ENCODE peak calls at places on chromosomes 6 and 20, in five cellular contexts. H is neuronal stem cell, R is IMR-90, Q is H9, D is H1. L is an unnamed sample.

GRCh38 chr6:12348530-12349511 is 58.7 kb downstream of the EDN1 start:
- DNase-seq in H (no peak), R (peak; percentile 82), Q (no peak), D (no peak), L (peak; percentile 81)

GRCh38 chr20:53331151-53331973 is 262.3 kb downstream of the ZNF217 start:
- DNase-seq in H (no peak), R (no peak), Q (peak; percentile 47), D (no peak), L (peak; percentile 76)

GRCh38 chr6:125957845-125958244 is 1.3 kb downstream of the HINT3 start:
- DNase-seq in H (no peak), R (peak; percentile 65), Q (no peak), D (no peak), L (peak; percentile 65)

GRCh38 chr6:69791065-69791471 is 5.7 kb downstream of the LMBRD1 start:
- DNase-seq in H (no peak), R (peak; percentile 4), Q (no peak), D (no peak), L (peak; percentile 11)

GRCh38 chr20:61420781-61421180 is 168.7 kb downstream of the CDH4 start:
- DNase-seq in H (no peak), R (no peak), Q (no peak), D (no peak), L (no peak)

GRCh38 chr6:108635505-108636226 is 74.9 kb downstream of the FOXO3 start:
- DNase-seq in H (no peak), R (no peak), Q (no peak), D (no peak), L (peak; percentile 29)

GRCh38 chr20:61950631-61951010 is 115.1 kb downstream of the TAF4 start:
- DNase-seq in H (no peak), R (no peak), Q (no peak), D (no peak), L (no peak)

GRCh38 chr6:31058128-31058894 is 48.0 kb downstream of the MUC22 start:
- DNase-seq in H (peak; percentile 59), R (peak; percentile 98), Q (no peak), D (no peak), L (peak; percentile 92)

GRCh38 chr20:63253438-63254236 is 626 bp downstream of the NKAIN4 start:
- DNase-seq in H (peak; percentile 85), R (no peak), Q (peak; percentile 79), D (no peak), L (peak; percentile 18)

GRCh38 chr6:112478036-112478435 is 130.9 kb downstream of the RFPL4B start:
- DNase-seq in H (no peak), R (no peak), Q (no peak), D (no peak), L (no peak)

GRCh38 chr6:17012421-17013225 is 89.2 kb upstream of the STMND1 start:
- DNase-seq in H (no peak), R (peak; percentile 65), Q (peak; percentile 72), D (peak; percentile 25), L (peak; percentile 81)

GRCh38 chr6:36809933-36810844 is 29.1 kb downstream of the CPNE5 start:
- DNase-seq in H (no peak), R (no peak), Q (peak; percentile 57), D (no peak), L (no peak)

GRCh38 chr20:42361402-42361801 is 743.2 kb upstream of the CHD6 start:
- DNase-seq in H (no peak), R (no peak), Q (no peak), D (no peak), L (no peak)

GRCh38 chr20:43737925-43738324 is 11.1 kb upstream of the GTSF1L start:
- DNase-seq in H (no peak), R (no peak), Q (no peak), D (no peak), L (no peak)

GRCh38 chr6:39426057-39426592 is 103.6 kb upstream of the KCNK16 start:
- DNase-seq in H (no peak), R (peak; percentile 33), Q (no peak), D (no peak), L (peak; percentile 87)

GRCh38 chr6:17885079-17885478 is 102.4 kb downstream of the KIF13A start:
- DNase-seq in H (no peak), R (peak; percentile 19), Q (no peak), D (no peak), L (no peak)

GRCh38 chr6:20600831-20601230 is 66.6 kb downstream of the CDKAL1 start:
- DNase-seq in H (no peak), R (no peak), Q (no peak), D (no peak), L (no peak)

GRCh38 chr6:124993327-124993726 is 31.1 kb downstream of the RNF217 start:
- DNase-seq in H (no peak), R (no peak), Q (no peak), D (no peak), L (no peak)

GRCh38 chr20:29878281-29878741 is 1379.2 kb upstream of the DEFB115 start:
- DNase-seq in H (no peak), R (no peak), Q (no peak), D (no peak), L (no peak)

GRCh38 chr6:2213082-2213481 is 32.3 kb downstream of the GMDS start:
- DNase-seq in H (no peak), R (no peak), Q (no peak), D (no peak), L (no peak)

GRCh38 chr6:1871936-1872335 is 262.2 kb downstream of the FOXC1 start:
- DNase-seq in H (no peak), R (no peak), Q (no peak), D (no peak), L (peak; percentile 3)

GRCh38 chr6:70813885-70814284 is 143.0 kb downstream of the B3GAT2 start:
- DNase-seq in H (no peak), R (no peak), Q (no peak), D (no peak), L (no peak)

GRCh38 chr6:101402618-101403002 is 9.1 kb downstream of the GRIK2 start:
- DNase-seq in H (peak; percentile 67), R (no peak), Q (peak; percentile 83), D (no peak), L (no peak)

GRCh38 chr6:135270676-135271536 is 89.8 kb downstream of the MYB start:
- DNase-seq in H (no peak), R (no peak), Q (peak; percentile 91), D (peak; percentile 90), L (no peak)

GRCh38 chr20:2164966-2165365 is 63.3 kb downstream of the STK35 start:
- DNase-seq in H (no peak), R (no peak), Q (peak; percentile 23), D (no peak), L (no peak)

GRCh38 chr20:53679597-53680309 is 86.1 kb upstream of the ZNF217 start:
- DNase-seq in H (no peak), R (no peak), Q (no peak), D (no peak), L (no peak)

GRCh38 chr6:134584809-134585528 is 267.1 kb upstream of the SGK1 start:
- DNase-seq in H (no peak), R (no peak), Q (no peak), D (no peak), L (peak; percentile 68)

GRCh38 chr6:21780144-21780543 is 186.6 kb downstream of the SOX4 start:
- DNase-seq in H (no peak), R (peak; percentile 40), Q (no peak), D (no peak), L (no peak)

GRCh38 chr6:24907959-24908358 is 27.8 kb downstream of the RIPOR2 start:
- DNase-seq in H (no peak), R (no peak), Q (no peak), D (no peak), L (no peak)

GRCh38 chr20:40251284-40251932 is 437.6 kb downstream of the MAFB start:
- DNase-seq in H (no peak), R (peak; percentile 15), Q (peak; percentile 77), D (no peak), L (no peak)

GRCh38 chr20:16014436-16014835 is 558.8 kb downstream of the KIF16B start:
- DNase-seq in H (no peak), R (no peak), Q (no peak), D (no peak), L (no peak)

GRCh38 chr6:126821706-126822105 is 296.8 kb upstream of the RSPO3 start:
- DNase-seq in H (no peak), R (no peak), Q (no peak), D (no peak), L (no peak)

GRCh38 chr6:152225231-152225934 is 411.8 kb downstream of the SYNE1 start:
- DNase-seq in H (no peak), R (peak; percentile 80), Q (no peak), D (no peak), L (peak; percentile 60)

GRCh38 chr6:77669913-77670312 is 17.1 kb downstream of the MEI4 start:
- DNase-seq in H (no peak), R (no peak), Q (no peak), D (no peak), L (no peak)

GRCh38 chr6:37538107-37538506 is 38.4 kb upstream of the CCDC167 start:
- DNase-seq in H (no peak), R (no peak), Q (peak; percentile 65), D (no peak), L (no peak)

GRCh38 chr20:24868959-24869358 is 80.1 kb upstream of the CST7 start:
- DNase-seq in H (no peak), R (no peak), Q (no peak), D (no peak), L (no peak)
- H3K9me3 ChIP-seq in H (peaks cover 3% of the 10 kb centered on the region), R (no peaks in the 10 kb centered on the region), Q (peaks cover 23% of the 10 kb centered on the region), D (peaks cover 20% of the 10 kb centered on the region), L (no peaks in the 10 kb centered on the region)

GRCh38 chr6:25911359-25911758 is 19.1 kb downstream of the SLC17A2 start:
- DNase-seq in H (no peak), R (no peak), Q (no peak), D (no peak), L (no peak)

GRCh38 chr6:25916789-25917490 is 13.6 kb downstream of the SLC17A2 start:
- DNase-seq in H (no peak), R (no peak), Q (no peak), D (no peak), L (no peak)

GRCh38 chr6:25916330-25916729 is 14.2 kb downstream of the SLC17A2 start:
- DNase-seq in H (no peak), R (no peak), Q (no peak), D (no peak), L (no peak)

GRCh38 chr6:25918083-25918683 is 12.3 kb downstream of the SLC17A2 start:
- DNase-seq in H (no peak), R (no peak), Q (no peak), D (no peak), L (no peak)

GRCh38 chr6:25913741-25914140 is 16.8 kb downstream of the SLC17A2 start:
- DNase-seq in H (no peak), R (no peak), Q (no peak), D (no peak), L (no peak)
- H2BK15ac ChIP-seq in H (no peak overlapping the region), R (no peak overlapping the region), Q (no peak overlapping the region), D (no peak overlapping the region), L (no peak overlapping the region)

GRCh38 chr6:28777147-28777461 is 146.7 kb downstream of the TRIM27 start:
- DNase-seq in H (no peak), R (no peak), Q (no peak), D (no peak), L (no peak)
- H3K9me3 ChIP-seq in H (peaks cover 20% of the 10 kb centered on the region), R (no peaks in the 10 kb centered on the region), Q (no peaks in the 10 kb centered on the region), D (no peaks in the 10 kb centered on the region), L (no peaks in the 10 kb centered on the region)

DNA sequence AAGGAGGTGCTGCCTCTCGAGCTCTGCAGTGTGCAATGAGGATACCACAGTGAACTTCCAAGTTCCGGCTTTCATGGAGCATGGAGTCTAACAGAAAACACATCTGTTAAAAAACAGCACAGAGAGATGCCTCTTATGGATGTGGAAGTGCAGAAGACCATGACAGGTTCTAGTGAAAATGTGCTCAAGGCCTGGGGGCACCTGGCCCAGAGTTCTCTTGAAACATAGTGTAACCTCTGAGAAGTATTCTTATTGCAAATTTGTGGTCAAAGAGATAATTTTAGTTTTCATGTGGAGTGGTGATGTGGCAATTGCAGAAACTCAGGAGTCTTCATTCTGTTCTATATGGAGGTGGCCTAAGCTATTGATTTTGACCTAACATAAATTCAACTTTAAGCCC is 362.1 kb upstream of the CITED2 start:
- DNase-seq in H (no peak), R (no peak), Q (no peak), D (no peak), L (no peak)
- H2BK15ac ChIP-seq in H (no peak overlapping the region), R (no peak overlapping the region), Q (no peak overlapping the region), D (no peak overlapping the region), L (no peak overlapping the region)